ENCODE peak calls at places on chromosome 19, in nine cellular contexts. One of them, this sample, is unnamed.

GRCh38 chr19:49949735-49950589 is 11.0 kb downstream of the SIGLEC11 start:
- DNase-seq in fibroblast of mammary gland: peak; percentile 21
- DNase-seq in C1 segment of cervical spinal cord: no peak
- DNase-seq in ecto neural progenitor cell: no peak
- DNase-seq in testis: no peak
- DNase-seq in stimulated activated CD4-positive, alpha-beta T cell treated with anti-CD3 and anti-CD28 coated beads, Interleukin-4, amount 100 ng/mL, for 1 hour: no peak
- DNase-seq in amniotic epithelial cell: no peak
- DNase-seq in LHCN-M2: peak; percentile 50
- DNase-seq in AG08395: no peak
- DNase-seq in this sample: no peak

GRCh38 chr19:1019980-1020867 is 699 bp downstream of the TMEM259 start:
- DNase-seq in stimulated activated CD4-positive, alpha-beta T cell treated with anti-CD3 and anti-CD28 coated beads, Interleukin-4, amount 100 ng/mL, for 1 hour: peak; percentile 47
- DNase-seq in ecto neural progenitor cell: peak; percentile 64
- DNase-seq in C1 segment of cervical spinal cord: no peak
- DNase-seq in amniotic epithelial cell: no peak
- DNase-seq in testis: peak; percentile 54
- DNase-seq in fibroblast of mammary gland: no peak
- DNase-seq in LHCN-M2: no peak
- DNase-seq in AG08395: no peak
- DNase-seq in this sample: no peak

GRCh38 chr19:32339988-32340874 is 5.2 kb upstream of the ZNF507 start:
- DNase-seq in C1 segment of cervical spinal cord: peak; percentile 30
- DNase-seq in AG08395: peak; percentile 72
- DNase-seq in ecto neural progenitor cell: peak; percentile 67
- DNase-seq in fibroblast of mammary gland: peak; percentile 47
- DNase-seq in stimulated activated CD4-positive, alpha-beta T cell treated with anti-CD3 and anti-CD28 coated beads, Interleukin-4, amount 100 ng/mL, for 1 hour: peak; percentile 53
- DNase-seq in LHCN-M2: peak; percentile 24
- DNase-seq in amniotic epithelial cell: no peak
- DNase-seq in testis: peak; percentile 65
- DNase-seq in this sample: peak; percentile 22

GRCh38 chr19:47284324-47284899 is 9.7 kb downstream of the INAFM1 start:
- DNase-seq in ecto neural progenitor cell: no peak
- DNase-seq in fibroblast of mammary gland: peak; percentile 71
- DNase-seq in AG08395: peak; percentile 55
- DNase-seq in amniotic epithelial cell: peak; percentile 73
- DNase-seq in stimulated activated CD4-positive, alpha-beta T cell treated with anti-CD3 and anti-CD28 coated beads, Interleukin-4, amount 100 ng/mL, for 1 hour: no peak
- DNase-seq in testis: peak; percentile 53
- DNase-seq in C1 segment of cervical spinal cord: no peak
- DNase-seq in LHCN-M2: peak; percentile 54
- DNase-seq in this sample: no peak

GRCh38 chr19:18764591-18765051 is 26.5 kb downstream of the COMP start:
- DNase-seq in AG08395: peak; percentile 62
- DNase-seq in amniotic epithelial cell: no peak
- DNase-seq in testis: no peak
- DNase-seq in C1 segment of cervical spinal cord: no peak
- DNase-seq in stimulated activated CD4-positive, alpha-beta T cell treated with anti-CD3 and anti-CD28 coated beads, Interleukin-4, amount 100 ng/mL, for 1 hour: no peak
- DNase-seq in ecto neural progenitor cell: no peak
- DNase-seq in fibroblast of mammary gland: peak; percentile 51
- DNase-seq in LHCN-M2: peak; percentile 82
- DNase-seq in this sample: no peak

GRCh38 chr19:55477905-55478304 is 1.5 kb downstream of the ZNF628 start:
- DNase-seq in stimulated activated CD4-positive, alpha-beta T cell treated with anti-CD3 and anti-CD28 coated beads, Interleukin-4, amount 100 ng/mL, for 1 hour: no peak
- DNase-seq in LHCN-M2: no peak
- DNase-seq in C1 segment of cervical spinal cord: no peak
- DNase-seq in ecto neural progenitor cell: no peak
- DNase-seq in fibroblast of mammary gland: no peak
- DNase-seq in AG08395: no peak
- DNase-seq in testis: no peak
- DNase-seq in amniotic epithelial cell: no peak
- DNase-seq in this sample: no peak

GRCh38 chr19:38120471-38121030 is 103.5 kb downstream of the DPF1 start:
- DNase-seq in ecto neural progenitor cell: no peak
- DNase-seq in amniotic epithelial cell: no peak
- DNase-seq in fibroblast of mammary gland: no peak
- DNase-seq in stimulated activated CD4-positive, alpha-beta T cell treated with anti-CD3 and anti-CD28 coated beads, Interleukin-4, amount 100 ng/mL, for 1 hour: no peak
- DNase-seq in LHCN-M2: no peak
- DNase-seq in C1 segment of cervical spinal cord: no peak
- DNase-seq in AG08395: no peak
- DNase-seq in testis: peak; percentile 29
- DNase-seq in this sample: no peak

GRCh38 chr19:27872370-27872769 is 1340.6 kb downstream of the UQCRFS1 start:
- DNase-seq in AG08395: no peak
- DNase-seq in testis: no peak
- DNase-seq in stimulated activated CD4-positive, alpha-beta T cell treated with anti-CD3 and anti-CD28 coated beads, Interleukin-4, amount 100 ng/mL, for 1 hour: no peak
- DNase-seq in C1 segment of cervical spinal cord: no peak
- DNase-seq in amniotic epithelial cell: no peak
- DNase-seq in fibroblast of mammary gland: no peak
- DNase-seq in LHCN-M2: no peak
- DNase-seq in ecto neural progenitor cell: no peak
- DNase-seq in this sample: no peak

GRCh38 chr19:2701361-2702169 is 929 bp downstream of the GNG7 start:
- DNase-seq in C1 segment of cervical spinal cord: no peak
- DNase-seq in LHCN-M2: no peak
- DNase-seq in testis: no peak
- DNase-seq in AG08395: no peak
- DNase-seq in amniotic epithelial cell: no peak
- DNase-seq in fibroblast of mammary gland: no peak
- DNase-seq in ecto neural progenitor cell: no peak
- DNase-seq in stimulated activated CD4-positive, alpha-beta T cell treated with anti-CD3 and anti-CD28 coated beads, Interleukin-4, amount 100 ng/mL, for 1 hour: no peak
- DNase-seq in this sample: no peak

This sample was measured in substantia nigra.